ENCODE peak calls at places on chromosomes 2 and 18, in five cellular contexts. O is K562, Y is SK-N-SH, L is HepG2, Q is H1. R is an unnamed sample.

GRCh38 chr18:44957440-44957839 is 276.8 kb downstream of the SETBP1 start:
- DNase-seq in L (no peak), O (no peak), Y (no peak), Q (no peak), R (no peak)

GRCh38 chr2:38274286-38275276 is 102.5 kb downstream of the ATL2 start:
- DNase-seq in Q (no peak), O (peak; percentile 60), Y (peak; percentile 81), L (peak; percentile 76), R (peak; percentile 13)

GRCh38 chr2:43611987-43612894 is 16.4 kb upstream of the THADA start:
- DNase-seq in Y (peak; percentile 82), Q (no peak), O (peak; percentile 68), L (peak; percentile 73), R (no peak)

GRCh38 chr2:240041363-240041762 is 11.1 kb upstream of the OR6B2 start:
- DNase-seq in O (no peak), L (no peak), Y (no peak), Q (no peak), R (no peak)

GRCh38 chr18:57436965-57437333 is 1.8 kb downstream of the ONECUT2 start:
- DNase-seq in Q (no peak), O (no peak), Y (no peak), L (no peak), R (no peak)

GRCh38 chr2:29000481-29000880 is 19.4 kb downstream of the TOGARAM2 start:
- DNase-seq in Q (no peak), Y (no peak), O (peak; percentile 26), L (no peak), R (peak; percentile 62)

GRCh38 chr2:24926602-24927252 is 6.7 kb upstream of the ADCY3 start:
- DNase-seq in O (no peak), Q (no peak), L (no peak), Y (no peak), R (peak; percentile 46)

GRCh38 chr2:237512774-237513466 is 25.9 kb downstream of the MLPH start:
- DNase-seq in Y (peak; percentile 91), Q (peak; percentile 82), L (peak; percentile 92), O (peak; percentile 78), R (peak; percentile 78)

DNA sequence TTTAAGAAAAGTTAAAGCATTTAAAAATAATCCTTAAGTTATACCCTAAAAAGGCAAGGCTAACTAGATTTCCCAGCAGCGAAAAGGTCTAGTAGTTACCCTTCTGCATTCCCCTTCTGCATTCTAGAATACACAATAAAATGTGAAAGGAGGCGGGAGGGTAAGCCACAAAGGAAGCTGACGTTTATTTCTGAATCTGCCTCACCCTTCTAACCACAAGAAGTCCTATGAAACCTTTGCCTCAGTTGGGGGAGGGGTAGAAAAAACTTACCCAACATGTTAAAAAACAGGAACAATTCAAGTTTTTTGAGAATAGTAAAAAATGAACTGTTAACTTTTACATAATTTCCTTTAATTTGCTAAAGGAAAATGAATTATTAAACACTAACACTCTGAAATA is 11.3 kb downstream of the STK17B start:
- DNase-seq in O (peak; percentile 47), Y (no peak), Q (no peak), L (no peak), R (no peak)
- TF ChIP-seq TAF1 in O (no peak), Y (no peak), Q (no peak), L (no peak), R (no peak)

GRCh38 chr18:62420151-62420512 is 95.0 kb downstream of the TNFRSF11A start:
- DNase-seq in O (peak; percentile 17), L (peak; percentile 85), Q (no peak), Y (no peak), R (no peak)
- TF ChIP-seq TAF1 in O (no peak), L (no peak), Q (no peak), Y (no peak), R (no peak)

GRCh38 chr18:79512461-79513380 is 117.0 kb downstream of the NFATC1 start:
- DNase-seq in L (no peak), Q (no peak), Y (no peak), O (no peak), R (no peak)
- TF ChIP-seq TAF1 in L (no peak), Q (no peak), Y (no peak), O (no peak), R (no peak)

GRCh38 chr2:67649331-67650071 is 252.4 kb downstream of the ETAA1 start:
- DNase-seq in L (no peak), Q (no peak), Y (peak; percentile 43), O (no peak), R (no peak)

GRCh38 chr2:67652679-67653078 is 255.5 kb downstream of the ETAA1 start:
- DNase-seq in Y (no peak), O (no peak), L (no peak), Q (no peak), R (peak; percentile 2)

GRCh38 chr2:67645280-67646255 is 248.4 kb downstream of the ETAA1 start:
- DNase-seq in L (no peak), Y (no peak), O (no peak), Q (no peak), R (no peak)

GRCh38 chr2:67646714-67647333 is 249.7 kb downstream of the ETAA1 start:
- DNase-seq in Y (no peak), O (no peak), L (no peak), Q (no peak), R (no peak)

DNA sequence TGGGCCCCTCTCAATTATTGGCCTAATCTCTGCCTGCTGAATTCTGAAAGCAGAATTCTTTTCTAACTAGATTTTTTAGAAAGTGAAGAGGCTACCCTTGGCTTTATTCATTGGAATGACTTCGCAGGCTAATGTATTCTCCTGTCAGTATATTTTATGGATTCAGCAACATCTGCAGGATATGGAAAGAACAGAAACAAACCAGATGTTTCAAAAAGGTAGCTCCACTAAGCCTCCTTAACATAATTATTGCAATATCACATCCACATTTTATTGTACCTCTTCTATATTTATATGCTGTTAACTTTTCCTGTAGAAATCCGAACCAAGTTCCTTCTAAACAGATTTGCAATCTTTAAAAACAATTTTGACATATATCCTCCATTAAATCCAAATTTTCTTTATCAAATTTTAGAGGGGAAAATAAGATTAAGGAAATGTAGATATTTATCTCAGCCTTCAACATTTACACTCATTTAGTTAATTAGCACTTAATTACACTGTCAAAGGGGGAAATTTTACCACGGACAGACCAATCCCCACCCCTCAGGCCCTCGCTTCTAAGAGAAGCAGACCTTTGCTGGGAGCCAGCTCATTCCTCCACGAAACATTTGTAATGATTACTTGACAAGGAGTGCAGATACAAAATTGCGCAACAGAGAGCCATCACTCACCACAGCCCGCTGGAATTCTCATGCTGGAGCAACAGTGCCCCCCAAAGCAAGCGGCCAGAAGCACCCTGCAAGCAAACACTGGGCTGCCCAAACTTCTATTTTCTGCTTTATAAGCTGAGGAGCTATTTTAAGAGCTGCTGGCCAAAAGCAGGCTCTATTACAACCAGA is 253.4 kb downstream of the ETAA1 start:
- DNase-seq in Y (peak; percentile 67), L (peak; percentile 63), O (peak; percentile 13), Q (peak; percentile 38), R (no peak)
- TF ChIP-seq TAF1 in Y (no peak), L (no peak), O (no peak), Q (no peak), R (no peak)

GRCh38 chr2:30694286-30695055 is 112.8 kb downstream of the CAPN13 start:
- DNase-seq in Y (no peak), Q (no peak), O (no peak), L (no peak), R (no peak)
- TF ChIP-seq TAF1 in Y (no peak), Q (no peak), O (no peak), L (no peak), R (no peak)

DNA sequence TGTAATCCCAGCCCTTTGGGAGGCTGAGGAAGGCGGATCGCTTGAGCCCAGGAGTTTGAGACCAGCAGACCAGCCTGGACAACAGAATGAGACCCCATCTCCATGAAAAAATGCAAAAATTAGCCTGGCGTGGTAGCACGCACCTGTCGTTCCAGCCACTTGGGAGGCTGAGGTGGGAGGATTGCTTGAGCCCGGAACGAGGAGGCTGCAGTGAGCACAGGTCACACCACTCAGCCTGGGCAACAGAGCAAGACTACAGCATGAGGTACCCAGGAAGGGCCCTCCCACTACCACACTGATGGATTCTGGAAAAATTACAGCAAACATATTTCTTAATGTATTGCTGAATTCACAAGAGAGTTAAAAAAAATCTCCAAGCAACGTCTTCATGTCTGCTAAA is 56.3 kb upstream of the HPCAL1 start:
- DNase-seq in O (no peak), L (no peak), Q (no peak), Y (no peak), R (no peak)
- TF ChIP-seq TAF1 in O (no peak), L (no peak), Q (no peak), Y (no peak), R (no peak)

R was measured in GM12892.